ENCODE peak calls at places on chromosome 18, in six cellular contexts. M, K, Q, E, S and W are unnamed samples.

GRCh38 chr18:55244520-55244919 is 285.3 kb upstream of the CCDC68 start:
- DNase-seq in M (no peak), K (no peak), Q (peak), E (no peak), S (no peak), W (no peak)

GRCh38 chr18:35406666-35407065 is 29.5 kb upstream of the ZNF396 start:
- DNase-seq in M (no peak), K (no peak), Q (no peak), E (no peak), S (no peak), W (no peak)

GRCh38 chr18:69727912-69728572 is 219.6 kb downstream of the CD226 start:
- DNase-seq in M (no peak), K (peak), Q (no peak), E (peak), S (no peak), W (no peak)

GRCh38 chr18:36129300-36130038 is at the start of the genes ELP2 and SLC39A6:
- DNase-seq in M (peak), K (peak), Q (peak), E (peak), S (peak), W (peak)

GRCh38 chr18:11989966-11990380 is 8.7 kb downstream of the IMPA2 start:
- DNase-seq in M (no peak), K (no peak), Q (no peak), E (no peak), S (no peak), W (no peak)

GRCh38 chr18:70044626-70045025 is 97.0 kb upstream of the CD226 start:
- DNase-seq in M (no peak), K (peak), Q (peak), E (no peak), S (no peak), W (no peak)

GRCh38 chr18:75896865-75897264 is 469.4 kb upstream of the SMIM21 start:
- DNase-seq in M (no peak), K (peak), Q (no peak), E (peak), S (no peak), W (no peak)

GRCh38 chr18:31206064-31206463 is 43.4 kb upstream of the DSC1 start:
- DNase-seq in M (no peak), K (no peak), Q (no peak), E (no peak), S (peak), W (no peak)

GRCh38 chr18:55781481-55781957 is 193.5 kb upstream of the TCF4 start:
- DNase-seq in M (no peak), K (peak), Q (peak), E (peak), S (no peak), W (peak)

GRCh38 chr18:35736696-35737095 is 155.2 kb downstream of the GALNT1 start:
- DNase-seq in M (no peak), K (peak), Q (no peak), E (no peak), S (no peak), W (no peak)

GRCh38 chr18:74540689-74541421 is 6.6 kb downstream of the CNDP1 start:
- DNase-seq in M (no peak), K (no peak), Q (peak), E (no peak), S (peak), W (no peak)
- TF ChIP-seq CTCF in M (no peak), K (no peak), Q (no peak), E (no peak), S (no peak), W (no peak)

DNA sequence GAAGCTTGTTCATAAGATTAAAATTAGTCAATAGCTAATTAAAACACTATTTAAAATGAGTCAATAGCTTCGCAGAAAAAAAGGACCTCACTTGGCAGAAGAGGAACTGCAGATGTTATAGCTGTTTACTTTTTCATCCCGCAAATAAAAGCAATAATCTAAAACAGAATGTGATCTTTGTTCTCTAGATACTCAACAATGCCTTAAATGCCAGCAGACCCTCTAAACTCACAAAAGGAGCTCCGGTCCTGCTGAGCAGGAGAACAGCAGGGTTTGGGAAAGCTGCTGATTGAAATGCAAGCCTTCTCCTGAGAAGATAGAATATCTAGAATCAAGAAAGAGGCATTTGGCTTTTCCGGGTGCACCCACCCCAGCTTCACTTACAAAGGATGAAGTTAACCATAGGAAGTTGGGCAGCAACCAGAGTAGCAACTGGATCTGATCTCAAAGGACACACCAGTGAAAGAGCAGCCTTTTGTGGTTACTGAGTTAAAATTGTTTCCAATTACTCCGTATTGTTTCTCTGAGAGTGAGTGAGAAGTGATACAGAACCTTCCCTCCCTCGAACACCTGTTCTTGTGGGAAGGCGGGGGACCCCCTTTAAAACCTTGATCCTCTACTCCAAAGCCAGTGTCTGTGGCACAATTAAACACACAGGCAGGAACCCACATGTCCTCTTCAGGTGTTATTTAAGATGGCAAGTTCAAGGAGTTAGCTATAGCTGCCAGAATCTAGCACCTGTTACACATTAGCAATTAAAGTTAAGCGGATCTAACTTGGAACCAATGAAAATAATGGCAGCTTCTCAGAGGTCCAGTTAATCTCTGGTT is 6.8 kb downstream of the CCBE1 start:
- DNase-seq in M (no peak), K (peak), Q (no peak), E (peak), S (no peak), W (no peak)
- H3K4me3 ChIP-seq in M (no peak), K (no peak), Q (no peak), E (no peak), S (no peak), W (no peak)

DNA sequence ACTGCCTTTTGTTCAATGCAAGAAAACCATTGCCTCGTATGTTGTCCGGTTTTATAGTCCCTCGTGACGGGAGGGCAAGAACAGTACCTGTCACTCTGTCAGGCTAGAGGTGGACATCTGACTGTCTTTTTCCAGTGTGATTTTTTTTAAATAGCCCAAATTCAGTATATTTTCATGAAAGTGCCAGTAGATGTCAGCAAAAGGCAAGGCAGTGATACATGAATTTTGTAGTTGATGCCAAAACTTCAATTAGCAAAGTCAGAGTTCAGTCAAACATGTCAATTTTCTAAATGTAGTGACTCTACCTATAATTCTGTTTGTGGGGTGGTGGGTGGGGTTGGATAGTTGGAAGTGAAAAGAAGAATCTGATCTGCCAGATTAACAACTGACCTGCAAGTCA is 296.0 kb upstream of the MC4R start:
- DNase-seq in M (no peak), K (no peak), Q (no peak), E (no peak), S (no peak), W (no peak)
- TF ChIP-seq CTCF in M (no peak), K (no peak), Q (no peak), E (peak), S (no peak), W (no peak)

GRCh38 chr18:22173928-22174301 is 4.5 kb downstream of the GATA6 start:
- DNase-seq in M (no peak), K (no peak), Q (no peak), E (no peak), S (peak), W (no peak)
- H3K4me3 ChIP-seq in M (no peak), K (peak), Q (no peak), E (no peak), S (peak), W (no peak)

GRCh38 chr18:63585988-63586387 is 1.2 kb upstream of the SERPINB13 start:
- DNase-seq in M (no peak), K (no peak), Q (no peak), E (no peak), S (no peak), W (no peak)
- TF ChIP-seq CTCF in M (no peak), K (no peak), Q (no peak), E (no peak), S (no peak), W (no peak)

GRCh38 chr18:5068856-5069255 is 128.2 kb downstream of the AKAIN1 start:
- DNase-seq in M (no peak), K (peak), Q (no peak), E (no peak), S (no peak), W (no peak)
- H3K4me3 ChIP-seq in M (no peak), K (no peak), Q (no peak), E (no peak), S (no peak), W (no peak)

GRCh38 chr18:47417807-47418206 is 166.3 kb upstream of the SKOR2 start:
- DNase-seq in M (no peak), K (peak), Q (no peak), E (no peak), S (no peak), W (peak)

GRCh38 chr18:47418746-47419145 is 167.3 kb upstream of the SKOR2 start:
- DNase-seq in M (no peak), K (peak), Q (no peak), E (no peak), S (no peak), W (no peak)

GRCh38 chr18:47425365-47425764 is 173.9 kb upstream of the SKOR2 start:
- DNase-seq in M (no peak), K (no peak), Q (no peak), E (no peak), S (no peak), W (no peak)

GRCh38 chr18:47420130-47420529 is 168.7 kb upstream of the SKOR2 start:
- DNase-seq in M (no peak), K (no peak), Q (no peak), E (no peak), S (no peak), W (peak)

DNA sequence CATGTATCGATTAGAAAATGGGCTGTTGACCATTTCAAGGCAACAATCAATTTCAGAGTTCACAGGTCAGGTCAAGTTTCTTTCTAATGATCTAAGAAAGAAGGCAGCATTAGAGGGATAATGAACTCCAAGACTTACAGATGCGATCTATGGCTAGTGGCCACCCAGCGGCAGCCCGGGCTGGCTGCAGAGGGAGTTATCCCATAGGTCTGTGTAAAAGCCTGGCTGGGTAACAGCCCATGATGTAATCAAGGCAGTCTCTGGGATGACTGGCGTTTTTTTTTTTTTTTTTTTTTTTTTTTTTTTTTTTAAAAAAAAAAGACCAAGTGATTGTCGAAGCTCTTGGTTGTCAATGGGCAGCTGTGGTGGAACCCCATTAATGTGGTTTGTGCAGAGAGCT is 171.1 kb upstream of the SKOR2 start:
- DNase-seq in M (no peak), K (no peak), Q (no peak), E (peak), S (no peak), W (no peak)
- TF ChIP-seq CTCF in M (no peak), K (no peak), Q (no peak), E (peak), S (no peak), W (no peak)